ENCODE peak calls at places on chromosomes 6 and 20, in nine cellular contexts. P, T, U, O, S, N, X, D and Z are unnamed samples.

GRCh38 chr6:53112404-53112803 is 36.2 kb downstream of the GCM1 start:
- DNase-seq in U (no peak), P (no peak), D (peak), X (no peak), T (no peak), O (no peak), S (no peak), N (no peak), Z (no peak)

GRCh38 chr20:24773751-24774201 is 175.3 kb upstream of the CST7 start:
- DNase-seq in D (no peak), X (peak), T (peak), U (no peak), N (no peak), S (no peak), P (peak), O (no peak), Z (no peak)

GRCh38 chr20:8946036-8946926 is 122.6 kb upstream of the PLCB4 start:
- DNase-seq in T (peak), O (no peak), S (no peak), X (no peak), P (no peak), N (peak), U (peak), D (no peak), Z (no peak)

GRCh38 chr6:139820191-139820590 is 445.7 kb upstream of the CITED2 start:
- DNase-seq in X (no peak), O (no peak), D (no peak), U (no peak), S (no peak), N (no peak), P (peak), T (peak), Z (no peak)

GRCh38 chr6:3269412-3269975 is 10.7 kb downstream of the PSMG4 start:
- DNase-seq in P (no peak), U (no peak), N (no peak), D (no peak), O (no peak), T (peak), X (peak), S (no peak), Z (no peak)

GRCh38 chr6:71721642-71722041 is 164.7 kb upstream of the RIMS1 start:
- DNase-seq in U (no peak), N (no peak), P (peak), D (no peak), X (no peak), O (no peak), T (no peak), S (no peak), Z (no peak)

GRCh38 chr6:126531840-126532239 is 191.9 kb downstream of the CENPW start:
- DNase-seq in N (no peak), T (no peak), P (no peak), X (no peak), U (no peak), D (no peak), O (no peak), S (no peak), Z (no peak)

GRCh38 chr6:33731751-33732282 is 14.9 kb downstream of the IP6K3 start:
- DNase-seq in P (no peak), N (no peak), X (no peak), U (no peak), O (no peak), S (no peak), D (peak), T (no peak), Z (no peak)

GRCh38 chr6:47479156-47479541 is 1.6 kb downstream of the CD2AP start:
- DNase-seq in D (no peak), S (no peak), X (no peak), P (peak), U (no peak), N (no peak), O (no peak), T (peak), Z (no peak)

GRCh38 chr6:152314483-152314832 is 322.7 kb downstream of the SYNE1 start:
- DNase-seq in T (no peak), O (no peak), N (no peak), X (no peak), D (no peak), U (no peak), S (no peak), P (no peak), Z (no peak)

GRCh38 chr6:15036690-15037245 is 209.1 kb upstream of the JARID2 start:
- DNase-seq in O (no peak), S (no peak), U (peak), X (no peak), P (no peak), D (no peak), T (no peak), N (no peak), Z (peak)

GRCh38 chr20:4069741-4070140 is 54.4 kb upstream of the RNF24 start:
- DNase-seq in T (no peak), U (no peak), X (peak), D (no peak), S (no peak), P (peak), O (no peak), N (no peak), Z (no peak)

GRCh38 chr6:137870744-137871247 is 3.7 kb downstream of the TNFAIP3 start:
- DNase-seq in O (no peak), T (no peak), S (peak), N (no peak), P (no peak), U (peak), D (no peak), X (no peak), Z (no peak)

GRCh38 chr20:435558-435957 is 26.8 kb downstream of the TBC1D20 start:
- DNase-seq in D (no peak), O (no peak), S (no peak), P (no peak), T (peak), N (no peak), U (no peak), X (no peak), Z (no peak)

GRCh38 chr20:62578294-62578897 is 63.9 kb upstream of the SLCO4A1 start:
- DNase-seq in P (no peak), S (no peak), D (no peak), O (no peak), N (no peak), X (no peak), U (no peak), T (no peak), Z (no peak)

GRCh38 chr20:63127700-63128364 is 88.1 kb downstream of the YTHDF1 start:
- DNase-seq in X (peak), P (no peak), S (no peak), N (no peak), D (peak), O (no peak), U (no peak), T (no peak), Z (no peak)

GRCh38 chr20:13009682-13010406 is 1.1 kb downstream of the SPTLC3 start:
- DNase-seq in T (peak), S (peak), O (no peak), X (no peak), P (peak), D (no peak), N (peak), U (no peak), Z (peak)

GRCh38 chr20:50394569-50394968 is 115.6 kb upstream of the PTPN1 start:
- DNase-seq in N (no peak), D (peak), O (no peak), P (no peak), X (peak), T (no peak), S (no peak), U (no peak), Z (no peak)

GRCh38 chr6:130019796-130020105 is 1.4 kb downstream of the L3MBTL3 start:
- DNase-seq in X (no peak), T (no peak), S (no peak), U (no peak), P (no peak), D (no peak), O (no peak), N (no peak), Z (no peak)

GRCh38 chr6:47355496-47355895 is 45.8 kb upstream of the TNFRSF21 start:
- DNase-seq in X (no peak), S (no peak), T (no peak), D (no peak), P (no peak), N (no peak), O (no peak), U (no peak), Z (no peak)

GRCh38 chr6:107511410-107512070 is 21.6 kb downstream of the SOBP start:
- DNase-seq in O (no peak), N (peak), X (no peak), P (no peak), T (no peak), U (no peak), S (no peak), D (no peak), Z (no peak)

GRCh38 chr6:37867756-37868446 is 48.4 kb downstream of the ZFAND3 start:
- DNase-seq in D (no peak), S (no peak), O (no peak), X (no peak), P (no peak), N (no peak), U (no peak), T (no peak), Z (no peak)
- H3K4me3 ChIP-seq in D (no peak), S (no peak), O (no peak), X (no peak), P (peak), N (no peak), U (no peak), T (no peak), Z (no peak)

DNA sequence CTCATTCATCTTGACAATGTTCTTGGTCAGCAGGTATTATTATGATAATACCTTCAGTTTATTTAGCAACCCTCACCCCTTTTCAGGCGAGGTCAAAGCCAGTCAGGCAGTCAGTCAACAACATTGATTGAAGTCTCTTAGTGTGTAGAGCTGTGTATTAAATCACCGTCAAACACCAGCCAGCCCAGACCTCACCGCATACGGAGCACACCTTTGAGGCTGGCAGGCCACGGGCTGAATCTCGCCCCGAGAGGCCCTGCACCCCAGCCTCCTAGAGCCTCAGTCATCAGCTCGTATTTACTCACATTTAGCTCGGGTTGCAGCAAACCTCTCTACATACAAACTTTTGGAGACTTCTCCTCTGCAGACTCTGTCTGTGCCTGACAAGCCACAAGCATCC is 36.0 kb upstream of the FOXA2 start:
- DNase-seq in N (no peak), T (no peak), P (no peak), O (no peak), X (no peak), D (no peak), S (no peak), U (no peak), Z (no peak)
- H3K4me3 ChIP-seq in N (no peak), T (no peak), P (no peak), O (no peak), X (no peak), D (no peak), S (no peak), U (no peak), Z (no peak)

GRCh38 chr20:2801459-2801728 is 967 bp upstream of the CPXM1 start:
- DNase-seq in P (no peak), S (no peak), D (no peak), X (no peak), U (peak), O (no peak), N (no peak), T (no peak), Z (no peak)
- H3K4me3 ChIP-seq in P (no peak), S (no peak), D (no peak), X (peak), U (peak), O (no peak), N (no peak), T (no peak), Z (no peak)

DNA sequence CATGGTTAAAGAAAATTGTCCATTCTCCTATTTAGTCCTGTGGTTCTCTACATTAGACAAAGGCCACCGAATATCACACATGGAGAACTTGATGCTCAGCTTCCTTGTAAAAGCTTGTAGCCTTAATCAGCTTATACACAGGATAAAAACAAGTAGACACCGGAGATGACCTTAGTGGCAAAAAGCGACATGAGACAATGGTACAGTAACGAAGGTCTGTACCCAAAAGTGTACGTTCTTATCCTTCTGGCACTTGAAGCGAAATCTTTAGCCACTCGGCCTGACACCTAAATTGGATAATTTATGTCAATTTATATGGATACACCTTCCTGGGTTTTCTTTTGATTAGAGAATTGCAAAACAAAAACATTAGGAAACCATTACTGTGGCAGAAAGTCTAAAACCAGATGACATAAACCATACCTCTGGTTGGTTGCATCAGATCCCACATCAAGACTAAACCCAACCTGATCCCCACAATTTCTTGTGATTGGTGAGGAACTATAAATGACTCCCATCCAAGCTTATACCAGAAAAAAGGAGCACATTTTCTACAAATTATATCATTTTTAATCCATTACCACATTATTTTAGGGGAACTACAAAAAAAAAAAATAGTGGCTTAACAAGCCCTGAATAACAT is 6.1 kb downstream of the RBM39 start:
- DNase-seq in T (peak), O (no peak), D (no peak), S (no peak), N (no peak), P (peak), U (no peak), X (no peak), Z (no peak)
- H3K4me3 ChIP-seq in T (peak), O (no peak), D (peak), S (no peak), N (no peak), P (peak), U (no peak), X (peak), Z (no peak)